ENCODE peak calls at places on chromosomes 5 and 9, in eight cellular contexts. T, N, B, S, A, F, C and Y are unnamed samples.
A peak's percentile ranks its signal among the peaks of the same experiment; 100 is the strongest.

GRCh38 chr9:3830296-3830695 is 304.5 kb upstream of the RFX3 start:
- DNase-seq in T (no peak), N (no peak), B (no peak), S (no peak), A (no peak), F (no peak), C (no peak), Y (no peak)

GRCh38 chr5:179799644-179799973 is 5.8 kb downstream of the LTC4S start:
- DNase-seq in T (no peak), N (no peak), B (no peak), S (no peak), A (no peak), F (no peak), C (no peak), Y (no peak)

GRCh38 chr5:146788918-146789317 is 89.6 kb downstream of the PPP2R2B start:
- DNase-seq in T (no peak), N (no peak), B (peak; percentile 81), S (no peak), A (no peak), F (no peak), C (no peak), Y (no peak)

GRCh38 chr5:139297439-139298133 is 4.0 kb downstream of the MATR3 start:
- DNase-seq in T (no peak), N (no peak), B (no peak), S (no peak), A (no peak), F (no peak), C (no peak), Y (no peak)

GRCh38 chr5:4868140-4868735 is 271.9 kb upstream of the ADAMTS16 start:
- DNase-seq in T (no peak), N (peak; percentile 44), B (peak; percentile 84), S (peak; percentile 49), A (no peak), F (no peak), C (peak; percentile 12), Y (peak; percentile 43)

GRCh38 chr9:35522189-35522588 is 32.3 kb downstream of the RUSC2 start:
- DNase-seq in T (no peak), N (no peak), B (peak; percentile 59), S (no peak), A (no peak), F (no peak), C (no peak), Y (no peak)

GRCh38 chr5:164345173-164345572 is 839.8 kb downstream of the MAT2B start:
- DNase-seq in T (peak; percentile 81), N (peak; percentile 14), B (no peak), S (peak; percentile 5), A (peak; percentile 26), F (peak; percentile 39), C (no peak), Y (peak; percentile 76)

GRCh38 chr5:136191304-136192014 is 1.5 kb downstream of the SMIM32 start:
- DNase-seq in T (no peak), N (no peak), B (peak; percentile 78), S (peak; percentile 19), A (no peak), F (no peak), C (no peak), Y (peak; percentile 22)

GRCh38 chr9:116149844-116150243 is 3.7 kb upstream of the PAPPA start:
- DNase-seq in T (no peak), N (no peak), B (peak; percentile 76), S (peak; percentile 38), A (no peak), F (no peak), C (no peak), Y (no peak)

GRCh38 chr9:133086894-133087293 is 25.1 kb downstream of the CEL start:
- DNase-seq in T (no peak), N (no peak), B (no peak), S (no peak), A (no peak), F (no peak), C (no peak), Y (no peak)

GRCh38 chr9:272251-273213 is 57.9 kb downstream of the DOCK8 start:
- DNase-seq in T (no peak), N (no peak), B (no peak), S (no peak), A (no peak), F (no peak), C (no peak), Y (no peak)

GRCh38 chr9:72807765-72808445 is 144.9 kb downstream of the ALDH1A1 start:
- DNase-seq in T (no peak), N (no peak), B (peak; percentile 47), S (no peak), A (no peak), F (no peak), C (no peak), Y (no peak)

GRCh38 chr9:37028425-37029031 is 5.5 kb downstream of the PAX5 start:
- DNase-seq in T (no peak), N (no peak), B (peak; percentile 56), S (no peak), A (no peak), F (no peak), C (no peak), Y (no peak)

GRCh38 chr5:134171972-134172371 is 4.8 kb downstream of the SKP1 start:
- DNase-seq in T (no peak), N (no peak), B (no peak), S (no peak), A (no peak), F (no peak), C (no peak), Y (no peak)

GRCh38 chr5:40399349-40399748 is 280.4 kb upstream of the PTGER4 start:
- DNase-seq in T (no peak), N (no peak), B (no peak), S (peak; percentile 67), A (no peak), F (peak; percentile 42), C (no peak), Y (peak; percentile 35)